ENCODE peak calls at places on chromosomes 6 and 20, in five cellular contexts. One of them, this sample, is unnamed.

GRCh38 chr20:52379723-52380336 is 188.3 kb upstream of the ZFP64 start:
- DNase-seq in renal cortical epithelial cell: no peak
- DNase-seq in GM13977: peak; percentile 35
- DNase-seq in stomach: peak; percentile 66
- DNase-seq in transverse colon: peak; percentile 26
- DNase-seq in this sample: peak; percentile 28

GRCh38 chr20:51938557-51939324 is 136.4 kb upstream of the SALL4 start:
- DNase-seq in renal cortical epithelial cell: no peak
- DNase-seq in GM13977: no peak
- DNase-seq in stomach: no peak
- DNase-seq in transverse colon: no peak
- DNase-seq in this sample: no peak

GRCh38 chr6:4664117-4664626 is 112.0 kb upstream of the CDYL start:
- DNase-seq in renal cortical epithelial cell: no peak
- DNase-seq in GM13977: no peak
- DNase-seq in stomach: no peak
- DNase-seq in transverse colon: peak; percentile 25
- DNase-seq in this sample: no peak

GRCh38 chr6:129621252-129621651 is 88.7 kb downstream of the ARHGAP18 start:
- DNase-seq in renal cortical epithelial cell: no peak
- DNase-seq in GM13977: no peak
- DNase-seq in stomach: peak; percentile 34
- DNase-seq in transverse colon: peak; percentile 24
- DNase-seq in this sample: peak; percentile 4

GRCh38 chr20:63831696-63832686 is 927 bp upstream of the ZBTB46 start:
- DNase-seq in renal cortical epithelial cell: no peak
- DNase-seq in GM13977: peak; percentile 57
- DNase-seq in stomach: peak; percentile 51
- DNase-seq in transverse colon: peak; percentile 64
- DNase-seq in this sample: no peak

GRCh38 chr6:83463886-83464285 is 33.0 kb upstream of the ME1 start:
- DNase-seq in renal cortical epithelial cell: peak; percentile 9
- DNase-seq in GM13977: no peak
- DNase-seq in stomach: no peak
- DNase-seq in transverse colon: no peak
- DNase-seq in this sample: no peak

GRCh38 chr6:3919130-3919628 is 70.0 kb downstream of the FAM50B start:
- DNase-seq in renal cortical epithelial cell: peak; percentile 96
- DNase-seq in GM13977: no peak
- DNase-seq in stomach: no peak
- DNase-seq in transverse colon: no peak
- DNase-seq in this sample: no peak

GRCh38 chr20:58705525-58705924 is 12.9 kb downstream of the NPEPL1 start:
- DNase-seq in renal cortical epithelial cell: no peak
- DNase-seq in GM13977: no peak
- DNase-seq in stomach: no peak
- DNase-seq in transverse colon: no peak
- DNase-seq in this sample: no peak

GRCh38 chr6:113774122-113774835 is 82.9 kb upstream of the MARCKS start:
- DNase-seq in renal cortical epithelial cell: peak; percentile 32
- DNase-seq in GM13977: no peak
- DNase-seq in stomach: no peak
- DNase-seq in transverse colon: no peak
- DNase-seq in this sample: no peak

GRCh38 chr6:46733410-46733809 is 1.8 kb downstream of the PLA2G7 start:
- DNase-seq in renal cortical epithelial cell: no peak
- DNase-seq in GM13977: no peak
- DNase-seq in stomach: no peak
- DNase-seq in transverse colon: no peak
- DNase-seq in this sample: no peak

GRCh38 chr6:147586044-147586443 is 77.6 kb downstream of the SAMD5 start:
- DNase-seq in renal cortical epithelial cell: no peak
- DNase-seq in GM13977: no peak
- DNase-seq in stomach: no peak
- DNase-seq in transverse colon: peak; percentile 13
- DNase-seq in this sample: no peak

GRCh38 chr6:154500769-154501171 is 9.7 kb downstream of the CNKSR3 start:
- DNase-seq in renal cortical epithelial cell: no peak
- DNase-seq in GM13977: no peak
- DNase-seq in stomach: no peak
- DNase-seq in transverse colon: no peak
- DNase-seq in this sample: no peak

GRCh38 chr20:64130271-64130670 is 22.9 kb upstream of the NPBWR2 start:
- DNase-seq in renal cortical epithelial cell: no peak
- DNase-seq in GM13977: no peak
- DNase-seq in stomach: no peak
- DNase-seq in transverse colon: no peak
- DNase-seq in this sample: no peak

GRCh38 chr20:17558154-17558940 is 11.5 kb upstream of the DSTN start:
- DNase-seq in renal cortical epithelial cell: peak; percentile 87
- DNase-seq in GM13977: no peak
- DNase-seq in stomach: peak; percentile 42
- DNase-seq in transverse colon: peak; percentile 35
- DNase-seq in this sample: no peak

GRCh38 chr20:57076202-57076651 is 190.2 kb downstream of the BMP7 start:
- DNase-seq in renal cortical epithelial cell: no peak
- DNase-seq in GM13977: no peak
- DNase-seq in stomach: no peak
- DNase-seq in transverse colon: no peak
- DNase-seq in this sample: no peak

GRCh38 chr20:51700809-51701285 is 67.3 kb downstream of the ATP9A start:
- DNase-seq in renal cortical epithelial cell: peak; percentile 67
- DNase-seq in GM13977: peak; percentile 54
- DNase-seq in stomach: no peak
- DNase-seq in transverse colon: peak; percentile 28
- DNase-seq in this sample: peak; percentile 37

GRCh38 chr6:134152767-134153485 is 100.5 kb upstream of the SLC2A12 start:
- DNase-seq in renal cortical epithelial cell: no peak
- DNase-seq in GM13977: no peak
- DNase-seq in stomach: no peak
- DNase-seq in transverse colon: no peak
- DNase-seq in this sample: no peak

GRCh38 chr6:138007014-138007472 is 100.2 kb downstream of the PERP start:
- DNase-seq in renal cortical epithelial cell: peak; percentile 50
- DNase-seq in GM13977: peak; percentile 52
- DNase-seq in stomach: peak; percentile 40
- DNase-seq in transverse colon: peak; percentile 17
- DNase-seq in this sample: peak; percentile 46

GRCh38 chr6:128057541-128058335 is 156.9 kb upstream of the THEMIS start:
- DNase-seq in renal cortical epithelial cell: no peak
- DNase-seq in GM13977: no peak
- DNase-seq in stomach: no peak
- DNase-seq in transverse colon: no peak
- DNase-seq in this sample: no peak

GRCh38 chr6:166565084-166565651 is 21.3 kb downstream of the RAMACL start:
- DNase-seq in renal cortical epithelial cell: no peak
- DNase-seq in GM13977: no peak
- DNase-seq in stomach: no peak
- DNase-seq in transverse colon: no peak
- DNase-seq in this sample: no peak

GRCh38 chr6:133958782-133959181 is 5.8 kb downstream of the TBPL1 start:
- DNase-seq in renal cortical epithelial cell: no peak
- DNase-seq in GM13977: no peak
- DNase-seq in stomach: no peak
- DNase-seq in transverse colon: no peak
- DNase-seq in this sample: no peak

GRCh38 chr6:26045046-26045938 is 41.9 kb upstream of the HFE start:
- DNase-seq in renal cortical epithelial cell: peak; percentile 96
- DNase-seq in GM13977: peak; percentile 83
- DNase-seq in stomach: peak; percentile 76
- DNase-seq in transverse colon: peak; percentile 80
- DNase-seq in this sample: peak; percentile 94

GRCh38 chr20:49384437-49385434 is 97.7 kb downstream of the KCNB1 start:
- DNase-seq in renal cortical epithelial cell: peak; percentile 21
- DNase-seq in GM13977: peak; percentile 48
- DNase-seq in stomach: peak; percentile 59
- DNase-seq in transverse colon: peak; percentile 71
- DNase-seq in this sample: peak; percentile 52

GRCh38 chr20:650954-651353 is 2.0 kb downstream of the SRXN1 start:
- DNase-seq in renal cortical epithelial cell: no peak
- DNase-seq in GM13977: no peak
- DNase-seq in stomach: no peak
- DNase-seq in transverse colon: no peak
- DNase-seq in this sample: no peak

GRCh38 chr6:168638497-168639072 is 197.6 kb downstream of the SMOC2 start:
- DNase-seq in renal cortical epithelial cell: no peak
- DNase-seq in GM13977: no peak
- DNase-seq in stomach: no peak
- DNase-seq in transverse colon: no peak
- DNase-seq in this sample: no peak

GRCh38 chr6:146775227-146775626 is 176.5 kb downstream of the ADGB start:
- DNase-seq in renal cortical epithelial cell: peak; percentile 11
- DNase-seq in GM13977: no peak
- DNase-seq in stomach: no peak
- DNase-seq in transverse colon: no peak
- DNase-seq in this sample: no peak

GRCh38 chr6:88982720-88983119 is 19.3 kb upstream of the RNGTT start:
- DNase-seq in renal cortical epithelial cell: peak; percentile 86
- DNase-seq in GM13977: peak; percentile 58
- DNase-seq in stomach: peak; percentile 56
- DNase-seq in transverse colon: no peak
- DNase-seq in this sample: peak; percentile 41

GRCh38 chr20:24786096-24786495 is 163.0 kb upstream of the CST7 start:
- DNase-seq in renal cortical epithelial cell: no peak
- DNase-seq in GM13977: no peak
- DNase-seq in stomach: no peak
- DNase-seq in transverse colon: no peak
- DNase-seq in this sample: no peak

GRCh38 chr20:48159156-48159971 is 374.1 kb upstream of the SULF2 start:
- DNase-seq in renal cortical epithelial cell: no peak
- DNase-seq in GM13977: no peak
- DNase-seq in stomach: no peak
- DNase-seq in transverse colon: no peak
- DNase-seq in this sample: no peak

GRCh38 chr20:48526936-48527335 is 300.9 kb downstream of the PREX1 start:
- DNase-seq in renal cortical epithelial cell: no peak
- DNase-seq in GM13977: no peak
- DNase-seq in stomach: no peak
- DNase-seq in transverse colon: no peak
- DNase-seq in this sample: no peak

This sample was measured in germinal center.